ENCODE peak calls at places on chromosomes 2 and 18, in seven cellular contexts. E is nephron progenitor cell, W is activated B cell treated with CpG ODN at 0.5 μM for 24 hours, V is endothelial cell of umbilical vein, R is colonic mucosa, C is WTC11, D is endothelial cell. S is an unnamed sample.

GRCh38 chr2:129428086-129428660 is 551.3 kb upstream of the RAB6C start:
- DNase-seq in C (no peak), V (no peak), E (no peak), W (no peak), D (no peak), R (no peak), S (no peak)

GRCh38 chr2:172865422-172865821 is 129.8 kb downstream of the RAPGEF4 start:
- DNase-seq in W (no peak), R (no peak), D (no peak), C (no peak), E (no peak), V (no peak), S (no peak)

GRCh38 chr2:33129261-33129660 is 182.5 kb downstream of the LTBP1 start:
- DNase-seq in W (no peak), C (no peak), E (no peak), V (no peak), D (no peak), R (no peak), S (no peak)

GRCh38 chr2:212145111-212145510 is 393.5 kb downstream of the ERBB4 start:
- DNase-seq in E (no peak), W (no peak), V (no peak), R (no peak), C (no peak), D (no peak), S (no peak)

GRCh38 chr18:3605562-3606443 is 155.8 kb downstream of the TGIF1 start:
- DNase-seq in V (peak; percentile 67), R (no peak), W (no peak), D (no peak), E (no peak), C (no peak), S (no peak)

GRCh38 chr2:33497177-33497787 is 20.8 kb downstream of the RASGRP3 start:
- DNase-seq in R (no peak), E (no peak), D (no peak), C (no peak), V (peak; percentile 88), W (no peak), S (peak; percentile 47)

GRCh38 chr18:74512321-74513053 is 16.3 kb downstream of the CNDP2 start:
- DNase-seq in R (no peak), W (no peak), C (no peak), D (no peak), V (no peak), E (no peak), S (no peak)

GRCh38 chr2:240128608-240129144 is 7.4 kb downstream of the COPS9 start:
- DNase-seq in R (no peak), E (no peak), V (no peak), C (no peak), W (no peak), D (no peak), S (no peak)

GRCh38 chr2:101518470-101519172 is 43.7 kb upstream of the RFX8 start:
- DNase-seq in R (peak; percentile 41), C (peak; percentile 46), W (no peak), V (peak; percentile 28), D (peak; percentile 24), E (peak; percentile 24), S (no peak)

GRCh38 chr2:3959372-3959771 is 256.0 kb downstream of the DCDC2C start:
- DNase-seq in W (no peak), C (no peak), V (peak; percentile 29), E (peak; percentile 24), R (no peak), D (peak; percentile 20), S (peak; percentile 45)

GRCh38 chr2:47190188-47190818 is 35.2 kb upstream of the STPG4 start:
- DNase-seq in V (peak; percentile 46), D (no peak), R (no peak), E (no peak), C (no peak), W (no peak), S (no peak)

GRCh38 chr18:63319383-63320040 is at the start of gene BCL2:
- DNase-seq in E (no peak), W (no peak), D (peak; percentile 37), C (peak; percentile 43), R (peak; percentile 50), V (peak; percentile 41), S (no peak)

GRCh38 chr2:230124235-230124634 is 55.5 kb upstream of the SLC16A14 start:
- DNase-seq in W (no peak), E (no peak), C (no peak), R (no peak), V (no peak), D (no peak), S (no peak)

GRCh38 chr2:85536479-85536878 is 2.5 kb upstream of the MAT2A start:
- DNase-seq in C (no peak), V (no peak), R (no peak), W (no peak), E (no peak), D (no peak), S (no peak)

GRCh38 chr2:233429175-233429897 is 75.0 kb downstream of the DGKD start:
- DNase-seq in D (no peak), C (no peak), W (no peak), R (no peak), E (no peak), V (no peak), S (no peak)

GRCh38 chr2:102009557-102009956 is 17.8 kb downstream of the IL1R2 start:
- DNase-seq in W (no peak), E (no peak), V (no peak), D (no peak), C (no peak), R (no peak), S (no peak)

GRCh38 chr18:39450958-39451357 is 1885.4 kb upstream of the CELF4 start:
- DNase-seq in D (no peak), W (no peak), V (no peak), E (no peak), R (no peak), C (no peak), S (no peak)

GRCh38 chr2:207531024-207531411 is 1.3 kb downstream of the CREB1 start:
- DNase-seq in W (no peak), V (no peak), E (no peak), C (no peak), R (no peak), D (no peak), S (peak; percentile 31)

GRCh38 chr2:100427627-100428258 is 10.3 kb upstream of the CHST10 start:
- DNase-seq in R (peak; percentile 55), V (peak; percentile 52), D (peak; percentile 57), E (peak; percentile 57), W (peak; percentile 43), C (peak; percentile 78), S (peak; percentile 46)

GRCh38 chr18:8844721-8845148 is 139.4 kb downstream of the MTCL1 start:
- DNase-seq in R (no peak), V (no peak), D (no peak), E (peak; percentile 16), W (no peak), C (no peak), S (no peak)

GRCh38 chr18:62399781-62400308 is 74.7 kb downstream of the TNFRSF11A start:
- DNase-seq in C (peak; percentile 37), E (no peak), V (peak; percentile 46), D (peak; percentile 27), W (no peak), R (peak; percentile 56), S (no peak)

GRCh38 chr2:72115361-72116080 is 32.1 kb downstream of the CYP26B1 start:
- DNase-seq in E (no peak), W (no peak), R (peak; percentile 17), C (no peak), D (no peak), V (peak; percentile 86), S (no peak)

GRCh38 chr2:8663997-8664396 is 17.9 kb upstream of the ID2 start:
- DNase-seq in W (no peak), R (no peak), C (no peak), E (no peak), D (no peak), V (no peak), S (no peak)

DNA sequence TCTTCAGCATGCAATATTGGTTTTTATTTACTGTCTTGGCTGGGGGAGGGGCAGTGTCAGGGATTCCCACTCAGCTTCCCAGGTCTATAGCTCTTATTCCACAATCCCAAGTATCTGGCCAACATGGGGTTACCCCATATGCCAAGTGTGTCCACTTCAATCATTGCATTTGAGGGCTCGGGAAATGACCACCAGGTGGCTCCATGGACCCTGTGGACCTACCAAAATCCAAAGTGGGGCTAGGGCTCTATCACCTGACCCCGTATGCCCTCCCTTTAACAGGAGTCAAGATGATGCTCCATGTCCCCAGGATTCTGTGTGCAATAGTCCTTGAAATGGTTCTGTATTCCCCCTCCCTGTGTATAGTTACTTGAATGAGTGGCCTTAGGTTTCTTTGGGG is 12.1 kb upstream of the TRAF3IP1 start:
- DNase-seq in D (no peak), V (no peak), C (peak; percentile 49), W (no peak), E (no peak), R (no peak), S (no peak)
- TF ChIP-seq CTCF in D (no peak), V (no peak), C (no peak), W (no peak), E (peak; percentile 16), R (no peak), S (peak; percentile 15)

DNA sequence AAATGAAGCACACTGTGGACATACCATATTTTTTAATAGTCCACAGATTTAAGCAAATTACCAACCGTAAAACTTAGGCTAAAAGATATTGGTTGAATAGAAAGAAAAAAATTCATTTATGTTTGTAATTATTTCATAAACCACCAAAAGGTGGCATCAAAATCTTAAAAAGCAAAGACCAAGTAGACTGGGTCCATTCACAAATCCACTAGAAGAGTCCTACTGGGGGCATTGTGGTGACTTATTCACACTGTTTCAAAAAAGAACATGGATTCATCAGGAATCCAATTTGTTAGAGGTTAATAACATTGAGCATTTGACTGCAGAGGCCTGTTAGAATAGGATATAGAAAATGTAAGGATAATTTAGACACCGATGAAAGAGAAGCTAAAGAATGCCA is 194.9 kb upstream of the KYNU start:
- DNase-seq in V (peak; percentile 46), E (no peak), C (no peak), W (no peak), R (no peak), D (no peak), S (no peak)
- TF ChIP-seq CTCF in V (no peak), E (no peak), C (no peak), W (no peak), R (no peak), D (no peak), S (no peak)

GRCh38 chr2:164705412-164706167 is 84.3 kb upstream of the GRB14 start:
- DNase-seq in E (no peak), C (no peak), D (no peak), W (no peak), R (no peak), V (no peak), S (no peak)
- TF ChIP-seq CTCF in E (no peak), C (no peak), D (no peak), W (no peak), R (no peak), V (no peak), S (no peak)

DNA sequence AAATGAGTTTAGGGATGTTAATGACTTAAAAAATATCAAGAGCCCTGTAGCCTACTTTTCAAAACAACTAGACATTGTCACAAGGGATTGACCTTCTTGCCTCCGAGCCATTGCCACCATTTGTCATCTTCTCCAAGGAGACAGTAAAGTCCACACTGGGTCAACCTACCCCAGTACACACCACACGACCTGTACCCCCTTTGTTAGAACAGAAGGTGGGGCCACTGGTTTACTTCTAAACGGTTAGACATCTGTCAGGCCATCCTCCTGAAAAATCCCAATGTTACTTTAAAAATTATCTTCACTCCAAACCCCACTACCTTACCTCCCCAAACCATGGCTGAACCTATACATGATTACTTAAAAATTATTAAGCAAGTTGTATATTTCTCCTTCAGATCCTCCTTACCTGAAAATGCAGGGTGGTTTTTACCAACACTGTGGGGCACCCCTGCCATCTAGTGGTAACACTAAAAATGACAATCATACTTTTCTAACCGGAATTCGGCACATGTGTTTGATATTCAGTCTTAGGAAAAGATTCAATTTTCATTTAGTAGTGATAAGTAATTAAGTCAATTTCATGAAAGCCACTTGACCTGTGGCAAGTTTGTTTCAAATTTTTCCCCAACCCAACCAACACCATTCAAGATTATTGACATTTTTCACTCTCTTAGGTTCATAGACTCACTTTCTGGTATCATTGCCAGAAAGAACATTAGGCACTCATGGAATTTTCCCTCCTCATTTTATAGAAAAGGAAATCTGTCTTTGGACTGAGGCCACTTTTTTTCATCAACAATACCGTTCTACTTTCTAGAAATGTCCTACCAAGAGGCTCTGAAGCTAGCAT is 265.3 kb upstream of the PKDCC start:
- DNase-seq in V (peak; percentile 60), R (peak; percentile 24), E (peak; percentile 38), D (peak; percentile 51), W (no peak), C (no peak), S (peak; percentile 34)
- TF ChIP-seq CTCF in V (peak; percentile 42), R (peak; percentile 67), E (peak; percentile 90), D (peak; percentile 90), W (peak; percentile 87), C (peak; percentile 83), S (peak; percentile 56)